ENCODE peak calls at places on chromosomes 3 and 15, in nine cellular contexts. F, L, Q, D, B, H, Z, K and Y are unnamed samples.
A peak's percentile ranks its signal among the peaks of the same experiment; 100 is the strongest.

GRCh38 chr3:111069974-111070751 is 1.5 kb upstream of the NECTIN3 start:
- DNase-seq in F (peak; percentile 51), L (no peak), Q (peak; percentile 13), D (no peak), B (peak; percentile 26), H (no peak), Z (no peak), K (no peak), Y (peak; percentile 69)

GRCh38 chr15:33007295-33007855 is 187.1 kb downstream of the FMN1 start:
- DNase-seq in F (peak; percentile 60), L (no peak), Q (no peak), D (no peak), B (peak; percentile 49), H (no peak), Z (no peak), K (no peak), Y (no peak)

GRCh38 chr15:29571728-29572454 is 250.4 kb downstream of the TJP1 start:
- DNase-seq in F (peak; percentile 14), L (peak; percentile 13), Q (no peak), D (no peak), B (peak; percentile 35), H (no peak), Z (no peak), K (no peak), Y (peak; percentile 53)

GRCh38 chr3:50289130-50289529 is 3.1 kb downstream of the IFRD2 start:
- DNase-seq in F (no peak), L (no peak), Q (no peak), D (no peak), B (no peak), H (no peak), Z (no peak), K (no peak), Y (no peak)

GRCh38 chr3:33758278-33758677 is 40.2 kb upstream of the PDCD6IP start:
- DNase-seq in F (no peak), L (no peak), Q (no peak), D (no peak), B (no peak), H (no peak), Z (no peak), K (no peak), Y (no peak)

GRCh38 chr3:188119846-188120245 is 34.1 kb upstream of the LPP start:
- DNase-seq in F (no peak), L (no peak), Q (no peak), D (no peak), B (no peak), H (no peak), Z (no peak), K (no peak), Y (no peak)

GRCh38 chr3:41002104-41002503 is 197.2 kb upstream of the CTNNB1 start:
- DNase-seq in F (no peak), L (no peak), Q (no peak), D (no peak), B (no peak), H (no peak), Z (no peak), K (no peak), Y (no peak)

GRCh38 chr15:36278219-36278618 is 301.2 kb upstream of the CDIN1 start:
- DNase-seq in F (peak; percentile 19), L (no peak), Q (peak; percentile 56), D (no peak), B (peak; percentile 20), H (no peak), Z (no peak), K (no peak), Y (no peak)

GRCh38 chr15:65374831-65375401 is 2.9 kb downstream of the IGDCC3 start:
- DNase-seq in F (peak; percentile 17), L (no peak), Q (no peak), D (no peak), B (no peak), H (no peak), Z (no peak), K (no peak), Y (no peak)

GRCh38 chr15:64865998-64866520 is 24.3 kb downstream of the PLEKHO2 start:
- DNase-seq in F (peak; percentile 88), L (no peak), Q (peak; percentile 54), D (no peak), B (peak; percentile 96), H (no peak), Z (no peak), K (no peak), Y (no peak)

GRCh38 chr3:18153571-18154173 is 271.5 kb downstream of the SATB1 start:
- DNase-seq in F (peak; percentile 87), L (no peak), Q (peak; percentile 89), D (no peak), B (peak; percentile 66), H (no peak), Z (no peak), K (no peak), Y (no peak)

GRCh38 chr3:149352556-149352955 is 19.1 kb upstream of the TM4SF18 start:
- DNase-seq in F (peak; percentile 71), L (peak; percentile 78), Q (peak; percentile 73), D (peak; percentile 44), B (peak; percentile 51), H (peak; percentile 53), Z (no peak), K (no peak), Y (peak; percentile 73)

GRCh38 chr15:41881925-41882688 is 11.7 kb downstream of the SPTBN5 start:
- DNase-seq in F (peak; percentile 27), L (no peak), Q (no peak), D (no peak), B (peak; percentile 22), H (no peak), Z (no peak), K (no peak), Y (peak; percentile 46)